ENCODE peak calls at places on chromosome 10, in six cellular contexts. W is AG04450; C is SK-N-SH; M is A549; O is CD8-positive, alpha-beta memory T cell; E is fibroblast of pulmonary artery. H is an unnamed sample.

GRCh38 chr10:71431216-71431944 is 34.7 kb downstream of the CDH23 start:
- DNase-seq in W (no peak), C (peak), M (no peak), O (no peak), E (no peak), H (peak)

GRCh38 chr10:129769381-129770116 is 194.5 kb downstream of the EBF3 start:
- DNase-seq in W (no peak), C (no peak), M (no peak), O (no peak), E (no peak), H (no peak)

GRCh38 chr10:119233123-119233820 is 25.9 kb downstream of the GRK5 start:
- DNase-seq in W (no peak), C (no peak), M (no peak), O (no peak), E (peak), H (no peak)

GRCh38 chr10:76559889-76560215 is 1077.8 kb downstream of the KCNMA1 start:
- DNase-seq in W (no peak), C (no peak), M (no peak), O (no peak), E (no peak), H (no peak)

GRCh38 chr10:43202224-43202656 is 64.0 kb downstream of the CSGALNACT2 start:
- DNase-seq in W (no peak), C (peak), M (peak), O (peak), E (peak), H (peak)

GRCh38 chr10:59387951-59388431 is 25.6 kb upstream of the FAM13C start:
- DNase-seq in W (peak), C (no peak), M (peak), O (no peak), E (peak), H (no peak)

GRCh38 chr10:47415520-47416304 is 31.6 kb upstream of the ZNF488 start:
- DNase-seq in W (no peak), C (no peak), M (no peak), O (no peak), E (no peak), H (no peak)

GRCh38 chr10:126191192-126191591 is 197.1 kb downstream of the ADAM12 start:
- DNase-seq in W (no peak), C (no peak), M (no peak), O (no peak), E (no peak), H (no peak)

GRCh38 chr10:5951167-5951711 is 26.1 kb downstream of the IL15RA start:
- DNase-seq in W (no peak), C (no peak), M (no peak), O (no peak), E (peak), H (peak)

GRCh38 chr10:52019078-52019644 is 294.9 kb upstream of the DKK1 start:
- DNase-seq in W (no peak), C (no peak), M (no peak), O (no peak), E (no peak), H (no peak)

GRCh38 chr10:13633689-13634088 is 46.9 kb downstream of the PRPF18 start:
- DNase-seq in W (no peak), C (peak), M (no peak), O (no peak), E (peak), H (no peak)

GRCh38 chr10:77806511-77807157 is 119.9 kb downstream of the DLG5 start:
- DNase-seq in W (no peak), C (no peak), M (no peak), O (no peak), E (no peak), H (no peak)

GRCh38 chr10:23918839-23919238 is 290.1 kb upstream of the KIAA1217 start:
- DNase-seq in W (no peak), C (no peak), M (no peak), O (no peak), E (no peak), H (peak)

GRCh38 chr10:115992554-115992953 is 280.5 kb downstream of the GFRA1 start:
- DNase-seq in W (no peak), C (no peak), M (no peak), O (no peak), E (no peak), H (no peak)

GRCh38 chr10:24722676-24723385 is 856 bp downstream of the ARHGAP21 start:
- DNase-seq in W (no peak), C (peak), M (peak), O (peak), E (peak), H (peak)

GRCh38 chr10:119191881-119192280 is 13.3 kb upstream of the PRDX3 start:
- DNase-seq in W (no peak), C (no peak), M (no peak), O (no peak), E (no peak), H (no peak)

GRCh38 chr10:44186150-44186549 is 198.7 kb downstream of the CXCL12 start:
- DNase-seq in W (peak), C (no peak), M (no peak), O (no peak), E (peak), H (no peak)

GRCh38 chr10:8063128-8063908 is 8.8 kb downstream of the GATA3 start:
- DNase-seq in W (no peak), C (no peak), M (no peak), O (no peak), E (no peak), H (no peak)

GRCh38 chr10:75530337-75530736 is 98.9 kb downstream of the LRMDA start:
- DNase-seq in W (no peak), C (no peak), M (peak), O (no peak), E (peak), H (no peak)

GRCh38 chr10:122159159-122159970 is 111.7 kb upstream of the BTBD16 start:
- DNase-seq in W (no peak), C (no peak), M (no peak), O (no peak), E (no peak), H (no peak)

GRCh38 chr10:61757525-61758397 is 95.0 kb downstream of the CABCOCO1 start:
- DNase-seq in W (no peak), C (no peak), M (peak), O (no peak), E (peak), H (peak)

GRCh38 chr10:122558452-122558851 is 2.1 kb upstream of the DMBT1 start:
- DNase-seq in W (no peak), C (no peak), M (no peak), O (peak), E (no peak), H (no peak)

GRCh38 chr10:28393956-28394568 is 91.2 kb upstream of the MPP7 start:
- DNase-seq in W (peak), C (peak), M (peak), O (peak), E (peak), H (peak)

GRCh38 chr10:3354171-3354570 is 181.6 kb upstream of the PITRM1 start:
- DNase-seq in W (no peak), C (no peak), M (no peak), O (no peak), E (no peak), H (no peak)

GRCh38 chr10:5466451-5466996 is 32.8 kb downstream of the CALML5 start:
- DNase-seq in W (peak), C (no peak), M (no peak), O (no peak), E (peak), H (no peak)

GRCh38 chr10:24958701-24959392 is 6.4 kb upstream of the PRTFDC1 start:
- DNase-seq in W (no peak), C (no peak), M (no peak), O (no peak), E (peak), H (no peak)

GRCh38 chr10:80429521-80429966 is 21.2 kb downstream of the PRXL2A start:
- DNase-seq in W (no peak), C (no peak), M (peak), O (no peak), E (no peak), H (no peak)

GRCh38 chr10:50538473-50539398 is 85.0 kb downstream of the SGMS1 start:
- DNase-seq in W (no peak), C (no peak), M (no peak), O (no peak), E (no peak), H (no peak)

GRCh38 chr10:125824736-125825135 is 1.4 kb downstream of the BCCIP start:
- DNase-seq in W (no peak), C (no peak), M (peak), O (no peak), E (peak), H (no peak)

GRCh38 chr10:8304861-8305260 is 250.4 kb downstream of the GATA3 start:
- DNase-seq in W (no peak), C (no peak), M (no peak), O (no peak), E (no peak), H (no peak)

GRCh38 chr10:31774928-31775668 is 153.5 kb downstream of the ARHGAP12 start:
- DNase-seq in W (no peak), C (no peak), M (no peak), O (no peak), E (no peak), H (no peak)

GRCh38 chr10:31773749-31774148 is 154.9 kb downstream of the ARHGAP12 start:
- DNase-seq in W (no peak), C (no peak), M (no peak), O (no peak), E (no peak), H (no peak)

GRCh38 chr10:31771345-31771831 is 157.2 kb downstream of the ARHGAP12 start:
- DNase-seq in W (no peak), C (no peak), M (no peak), O (no peak), E (peak), H (no peak)

GRCh38 chr10:31776159-31776558 is 152.5 kb downstream of the ARHGAP12 start:
- DNase-seq in W (no peak), C (no peak), M (no peak), O (no peak), E (no peak), H (no peak)

DNA sequence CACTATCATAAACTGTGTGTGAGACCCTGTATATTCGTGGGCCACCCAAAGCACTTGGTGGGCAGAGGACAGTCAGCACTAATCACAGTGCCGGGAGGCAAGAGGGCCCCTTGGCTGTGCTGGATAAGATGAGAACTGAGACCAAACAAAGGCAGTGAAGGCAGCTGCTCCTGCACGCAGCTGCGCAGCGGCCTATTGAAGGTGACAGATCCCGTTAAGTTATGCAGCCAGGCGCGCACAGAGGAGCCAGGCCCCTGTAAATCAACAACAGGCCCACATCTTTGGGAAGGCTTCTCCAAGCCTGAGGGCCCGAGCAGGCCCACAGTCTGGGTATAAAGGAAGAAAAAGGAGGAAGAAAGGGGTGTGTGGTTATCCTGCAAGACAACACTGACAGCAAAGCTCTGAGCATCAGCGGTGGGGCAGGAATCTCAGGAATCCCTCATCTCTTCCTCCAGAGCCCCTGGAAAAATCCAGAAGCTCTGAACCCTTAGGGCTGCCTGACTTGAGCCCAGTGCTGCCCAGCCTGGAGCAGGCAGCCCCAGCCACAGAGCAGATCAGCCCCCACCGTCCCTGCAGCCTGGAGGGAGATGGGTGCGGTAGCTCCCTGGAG is 154.2 kb downstream of the ARHGAP12 start:
- DNase-seq in W (no peak), C (peak), M (no peak), O (no peak), E (no peak), H (no peak)
- H3K4me3 ChIP-seq in W (no peak), C (no peak), M (no peak), O (no peak), E (no peak), H (no peak)

DNA sequence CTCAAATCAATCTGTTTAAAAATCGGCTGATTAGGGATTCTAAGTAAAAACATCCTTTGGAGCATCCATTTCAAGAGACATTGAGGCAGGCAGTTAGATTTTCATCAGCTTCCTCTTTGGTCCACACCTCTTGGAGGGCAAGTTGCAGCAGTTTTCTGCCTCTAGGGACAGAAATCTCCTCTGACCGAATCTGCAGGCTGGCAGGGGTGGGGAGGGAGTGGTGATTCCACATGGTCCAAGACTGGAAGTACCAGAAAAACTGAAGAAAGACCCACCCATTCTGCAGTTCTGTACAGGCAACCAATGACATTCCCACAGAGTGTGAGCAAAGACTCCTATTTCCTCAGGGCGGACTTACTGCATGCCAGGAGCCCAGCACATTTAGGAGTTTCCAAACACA is 29.0 kb downstream of the FGFBP3 start:
- DNase-seq in W (no peak), C (no peak), M (peak), O (no peak), E (no peak), H (no peak)
- H3K4me3 ChIP-seq in W (no peak), C (no peak), M (no peak), O (no peak), E (no peak), H (no peak)

GRCh38 chr10:31136386-31136785 is 104.7 kb upstream of the ZNF438 start:
- DNase-seq in W (no peak), C (no peak), M (no peak), O (no peak), E (no peak), H (no peak)

GRCh38 chr10:31132681-31133239 is 101.1 kb upstream of the ZNF438 start:
- DNase-seq in W (no peak), C (no peak), M (no peak), O (no peak), E (no peak), H (no peak)

GRCh38 chr10:31133251-31133627 is 101.6 kb upstream of the ZNF438 start:
- DNase-seq in W (no peak), C (no peak), M (no peak), O (no peak), E (no peak), H (no peak)

GRCh38 chr10:31134303-31134928 is 102.8 kb upstream of the ZNF438 start:
- DNase-seq in W (no peak), C (no peak), M (no peak), O (no peak), E (peak), H (no peak)

GRCh38 chr10:31133628-31134302 is 102.1 kb upstream of the ZNF438 start:
- DNase-seq in W (no peak), C (peak), M (no peak), O (peak), E (peak), H (peak)
- H3K4me3 ChIP-seq in W (peak), C (peak), M (no peak), O (peak), E (peak), H (no peak)

GRCh38 chr10:45502458-45502857 is 128.4 kb downstream of the ALOX5 start:
- DNase-seq in W (no peak), C (no peak), M (peak), O (no peak), E (no peak), H (no peak)
- H3K4me3 ChIP-seq in W (no peak), C (no peak), M (no peak), O (no peak), E (no peak), H (no peak)

GRCh38 chr10:102832248-102832647 is 5.0 kb downstream of the CYP17A1 start:
- DNase-seq in W (no peak), C (no peak), M (no peak), O (no peak), E (no peak), H (no peak)

GRCh38 chr10:102837230-102837721 is at the start of gene CYP17A1:
- DNase-seq in W (no peak), C (no peak), M (no peak), O (no peak), E (peak), H (peak)

GRCh38 chr10:102832987-102833386 is 4.2 kb downstream of the CYP17A1 start:
- DNase-seq in W (no peak), C (no peak), M (no peak), O (no peak), E (no peak), H (no peak)

GRCh38 chr10:102834143-102834542 is 3.1 kb downstream of the CYP17A1 start:
- DNase-seq in W (no peak), C (no peak), M (peak), O (no peak), E (no peak), H (no peak)

GRCh38 chr10:102835007-102835482 is 2.2 kb downstream of the CYP17A1 start:
- DNase-seq in W (peak), C (peak), M (peak), O (peak), E (peak), H (peak)
- H3K4me3 ChIP-seq in W (no peak), C (no peak), M (no peak), O (no peak), E (no peak), H (no peak)

DNA sequence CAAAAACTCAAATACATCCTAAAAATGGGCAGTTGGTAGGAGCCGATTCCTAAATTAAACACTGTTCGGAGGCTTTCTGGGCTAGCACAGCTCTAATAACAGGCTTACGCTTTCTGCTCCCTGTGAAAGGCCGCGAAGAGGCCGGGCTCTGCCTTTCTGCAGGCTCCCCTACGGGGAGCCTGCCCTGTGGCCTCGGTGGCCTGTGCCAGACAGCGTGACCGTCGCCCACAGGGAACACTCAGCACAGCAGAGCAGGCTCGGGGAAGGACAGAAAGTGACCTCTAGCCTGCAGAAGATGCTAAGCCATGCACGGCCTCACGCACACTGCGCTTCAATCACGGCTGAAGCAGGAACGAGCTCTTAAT is 64.2 kb downstream of the DIP2C start:
- DNase-seq in W (no peak), C (peak), M (no peak), O (no peak), E (no peak), H (no peak)
- H3K4me3 ChIP-seq in W (no peak), C (no peak), M (no peak), O (no peak), E (no peak), H (no peak)

DNA sequence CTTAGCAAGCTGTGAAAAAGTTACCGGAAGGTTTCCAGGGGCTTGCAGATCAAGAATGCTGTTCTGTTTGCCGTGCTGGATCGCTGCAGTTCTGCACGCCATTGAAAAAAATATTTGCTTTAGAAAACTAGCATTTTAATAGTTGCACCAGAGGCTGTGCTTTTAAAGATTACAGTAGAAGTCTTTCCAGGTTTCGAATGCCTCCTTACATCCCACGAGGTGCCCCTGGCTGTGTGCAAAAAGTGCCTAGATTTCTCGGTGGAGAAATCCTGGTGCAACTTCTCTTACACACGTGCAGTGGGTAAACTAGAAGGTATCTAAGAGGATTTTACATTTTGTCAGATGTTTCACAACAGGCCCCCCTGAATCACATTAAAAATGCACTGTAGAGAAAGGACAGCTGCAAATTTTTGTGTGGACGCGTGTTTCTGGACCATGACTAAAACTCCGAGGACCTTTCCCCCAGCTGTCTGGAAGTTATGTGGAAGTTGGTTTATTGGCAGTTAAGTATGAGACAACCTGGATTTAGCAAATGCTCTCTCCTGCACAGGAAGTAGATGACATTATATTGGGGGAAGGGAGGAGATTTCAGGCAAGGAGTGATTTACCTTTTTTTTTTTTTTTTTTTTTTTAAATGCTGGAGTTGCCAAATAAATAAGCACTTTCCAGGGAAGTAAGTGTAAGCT is 5.8 kb downstream of the TCF7L2 start:
- DNase-seq in W (peak), C (no peak), M (peak), O (no peak), E (peak), H (no peak)
- H3K4me3 ChIP-seq in W (peak), C (no peak), M (peak), O (no peak), E (peak), H (no peak)

GRCh38 chr10:48684792-48685651 is at the start of gene WDFY4:
- DNase-seq in W (no peak), C (no peak), M (no peak), O (no peak), E (no peak), H (no peak)

GRCh38 chr10:48684463-48684791 is 246 bp upstream of the WDFY4 start:
- DNase-seq in W (no peak), C (no peak), M (no peak), O (no peak), E (no peak), H (no peak)

GRCh38 chr10:48682265-48682664 is 2.4 kb upstream of the WDFY4 start:
- DNase-seq in W (no peak), C (no peak), M (no peak), O (no peak), E (no peak), H (no peak)

GRCh38 chr10:48683893-48684292 is 780 bp upstream of the WDFY4 start:
- DNase-seq in W (no peak), C (no peak), M (no peak), O (no peak), E (no peak), H (no peak)

GRCh38 chr10:48683424-48683823 is 1.2 kb upstream of the WDFY4 start:
- DNase-seq in W (no peak), C (no peak), M (no peak), O (no peak), E (no peak), H (no peak)
- H3K4me3 ChIP-seq in W (no peak), C (no peak), M (no peak), O (no peak), E (no peak), H (no peak)